ENCODE peak calls at places on chromosome 1, in six cellular contexts. V is tibial artery, F is psoas muscle, W is brain microvascular endothelial cell, K is adipocyte, X is AG04450. J is an unnamed sample.

GRCh38 chr1:201904579-201904978 is 15.9 kb downstream of the SHISA4 start:
- DNase-seq in V (peak), F (no peak), W (peak), K (peak), X (peak), J (peak)

GRCh38 chr1:228018125-228018398 is 11.3 kb downstream of the WNT3A start:
- DNase-seq in V (no peak), F (no peak), W (no peak), K (no peak), X (no peak), J (no peak)

GRCh38 chr1:246110343-246111219 is 396.5 kb downstream of the SMYD3 start:
- DNase-seq in V (no peak), F (no peak), W (peak), K (no peak), X (peak), J (no peak)

GRCh38 chr1:190908691-190909090 is 431.0 kb upstream of the BRINP3 start:
- DNase-seq in V (no peak), F (no peak), W (no peak), K (peak), X (no peak), J (no peak)

GRCh38 chr1:18951818-18952391 is 4.6 kb downstream of the IFFO2 start:
- DNase-seq in V (no peak), F (no peak), W (peak), K (no peak), X (no peak), J (no peak)

GRCh38 chr1:161071886-161072371 is 2.2 kb upstream of the ARHGAP30 start:
- DNase-seq in V (peak), F (peak), W (peak), K (peak), X (no peak), J (no peak)

GRCh38 chr1:182080955-182081582 is 19.6 kb upstream of the ZNF648 start:
- DNase-seq in V (no peak), F (no peak), W (peak), K (peak), X (no peak), J (no peak)

GRCh38 chr1:167428418-167428817 is 89.9 kb downstream of the CD247 start:
- DNase-seq in V (no peak), F (no peak), W (no peak), K (no peak), X (no peak), J (no peak)

GRCh38 chr1:56396524-56397067 is 182.8 kb downstream of the PLPP3 start:
- DNase-seq in V (no peak), F (no peak), W (no peak), K (no peak), X (no peak), J (no peak)

GRCh38 chr1:195597929-195598328 is 1010.3 kb downstream of the KCNT2 start:
- DNase-seq in V (no peak), F (no peak), W (no peak), K (no peak), X (no peak), J (no peak)

GRCh38 chr1:93977546-93977945 is 68.3 kb upstream of the GCLM start:
- DNase-seq in V (no peak), F (no peak), W (peak), K (peak), X (no peak), J (no peak)

GRCh38 chr1:245197121-245197520 is 42.3 kb downstream of the KIF26B start:
- DNase-seq in V (no peak), F (no peak), W (no peak), K (no peak), X (no peak), J (no peak)

GRCh38 chr1:109985251-109986053 is 887 bp downstream of the AHCYL1 start:
- DNase-seq in V (no peak), F (no peak), W (no peak), K (peak), X (no peak), J (peak)

GRCh38 chr1:212976586-212976985 is 26.2 kb downstream of the VASH2 start:
- DNase-seq in V (no peak), F (no peak), W (no peak), K (no peak), X (no peak), J (no peak)

GRCh38 chr1:154847891-154848290 is 22.2 kb downstream of the KCNN3 start:
- DNase-seq in V (no peak), F (peak), W (no peak), K (peak), X (no peak), J (peak)

GRCh38 chr1:201015551-201016091 is 7.9 kb downstream of the KIF21B start:
- DNase-seq in V (no peak), F (no peak), W (no peak), K (no peak), X (no peak), J (no peak)

GRCh38 chr1:222049176-222049575 is 307.3 kb upstream of the DUSP10 start:
- DNase-seq in V (no peak), F (no peak), W (no peak), K (no peak), X (no peak), J (no peak)

GRCh38 chr1:46400398-46400797 is 6.3 kb downstream of the FAAH start:
- DNase-seq in V (no peak), F (no peak), W (no peak), K (no peak), X (no peak), J (no peak)

GRCh38 chr1:110235839-110236682 is 25.9 kb downstream of the KCNC4 start:
- DNase-seq in V (no peak), F (no peak), W (peak), K (peak), X (peak), J (no peak)

GRCh38 chr1:224068458-224068770 is 45.5 kb upstream of the FBXO28 start:
- DNase-seq in V (no peak), F (no peak), W (no peak), K (no peak), X (no peak), J (no peak)

GRCh38 chr1:24507423-24507804 is 4.8 kb downstream of the RCAN3 start:
- DNase-seq in V (no peak), F (no peak), W (no peak), K (no peak), X (no peak), J (no peak)

GRCh38 chr1:121440993-121441392 is 256.2 kb downstream of the SRGAP2C start:
- DNase-seq in V (no peak), F (no peak), W (no peak), K (no peak), X (no peak), J (no peak)

GRCh38 chr1:228114827-228115226 is 5.7 kb upstream of the MRPL55 start:
- DNase-seq in V (no peak), F (no peak), W (no peak), K (no peak), X (no peak), J (no peak)

GRCh38 chr1:150053911-150054310 is 13.7 kb upstream of the VPS45 start:
- DNase-seq in V (no peak), F (no peak), W (no peak), K (no peak), X (no peak), J (no peak)

GRCh38 chr1:150477733-150478132 is 9.5 kb upstream of the TARS2 start:
- DNase-seq in V (no peak), F (no peak), W (peak), K (peak), X (peak), J (no peak)

GRCh38 chr1:147804942-147805723 is 44.7 kb upstream of the GJA5 start:
- DNase-seq in V (no peak), F (no peak), W (no peak), K (no peak), X (no peak), J (no peak)

GRCh38 chr1:211749251-211749650 is 73.8 kb upstream of the NEK2 start:
- DNase-seq in V (no peak), F (no peak), W (no peak), K (no peak), X (no peak), J (no peak)

GRCh38 chr1:203116048-203116810 is 11.3 kb upstream of the ADORA1 start:
- DNase-seq in V (no peak), F (peak), W (no peak), K (no peak), X (no peak), J (no peak)

DNA sequence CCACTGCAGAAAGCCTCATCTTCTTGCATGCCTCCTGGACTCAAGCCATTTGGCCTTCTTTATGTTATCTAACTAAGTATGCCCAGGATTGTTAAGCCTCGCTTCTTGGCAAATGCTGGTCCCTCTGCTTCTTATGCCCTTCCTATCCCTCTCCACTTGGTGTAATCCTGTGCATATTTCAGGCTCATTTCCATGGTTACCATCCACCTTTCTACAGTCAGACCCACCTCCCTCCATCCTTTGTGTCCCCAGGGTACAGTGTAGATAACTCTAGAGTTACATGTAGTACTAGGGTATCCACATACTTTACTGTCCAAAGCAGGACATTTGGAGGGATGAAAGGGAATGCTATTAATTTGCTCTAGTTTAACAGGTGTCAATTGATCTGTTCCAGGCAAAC is 6.5 kb upstream of the RNF19B start:
- DNase-seq in V (no peak), F (no peak), W (no peak), K (no peak), X (no peak), J (no peak)
- H3K4me3 ChIP-seq in V (no peak), F (no peak), W (no peak), K (no peak), X (no peak), J (no peak)

DNA sequence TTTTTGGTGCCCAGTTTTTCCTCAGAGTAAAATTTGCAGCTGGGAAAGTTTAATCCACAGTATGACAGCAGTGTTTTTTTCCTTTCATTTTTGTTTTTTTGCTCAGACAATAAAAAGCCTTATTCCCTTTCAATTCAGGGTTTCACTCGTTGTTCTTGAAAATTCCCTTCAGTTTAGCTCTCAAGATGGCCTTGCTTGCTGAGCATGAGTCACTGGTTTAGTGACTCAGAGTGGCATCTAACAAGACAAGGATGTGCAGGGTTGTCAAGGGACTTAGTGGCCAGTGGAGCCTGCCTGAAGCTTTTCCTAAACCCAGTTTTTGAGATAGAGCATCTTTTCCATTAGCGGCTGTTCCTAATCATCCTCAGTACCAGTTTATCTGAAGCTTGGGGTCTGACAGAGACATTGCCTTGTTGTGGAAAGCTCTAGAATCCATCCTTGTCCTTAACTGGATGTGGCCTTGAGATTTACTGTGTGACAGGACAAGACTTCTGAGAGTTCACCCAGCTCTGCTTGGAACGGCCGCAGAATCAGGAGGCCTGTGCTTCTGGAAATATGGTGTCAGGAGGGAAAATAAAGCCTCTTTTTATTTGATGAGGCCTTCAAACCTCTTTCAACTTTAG is 48.4 kb upstream of the DNAJC6 start:
- DNase-seq in V (no peak), F (no peak), W (peak), K (peak), X (no peak), J (no peak)
- H3K4me3 ChIP-seq in V (no peak), F (no peak), W (no peak), K (no peak), X (no peak), J (no peak)

GRCh38 chr1:183590225-183591191 is at the start of gene NCF2:
- DNase-seq in V (no peak), F (no peak), W (no peak), K (no peak), X (no peak), J (no peak)
- H3K4me3 ChIP-seq in V (no peak), F (peak), W (no peak), K (no peak), X (no peak), J (no peak)

GRCh38 chr1:59146651-59147358 is 150.1 kb upstream of the FGGY start:
- DNase-seq in V (peak), F (peak), W (no peak), K (peak), X (no peak), J (peak)
- H3K4me3 ChIP-seq in V (peak), F (peak), W (peak), K (peak), X (peak), J (peak)

DNA sequence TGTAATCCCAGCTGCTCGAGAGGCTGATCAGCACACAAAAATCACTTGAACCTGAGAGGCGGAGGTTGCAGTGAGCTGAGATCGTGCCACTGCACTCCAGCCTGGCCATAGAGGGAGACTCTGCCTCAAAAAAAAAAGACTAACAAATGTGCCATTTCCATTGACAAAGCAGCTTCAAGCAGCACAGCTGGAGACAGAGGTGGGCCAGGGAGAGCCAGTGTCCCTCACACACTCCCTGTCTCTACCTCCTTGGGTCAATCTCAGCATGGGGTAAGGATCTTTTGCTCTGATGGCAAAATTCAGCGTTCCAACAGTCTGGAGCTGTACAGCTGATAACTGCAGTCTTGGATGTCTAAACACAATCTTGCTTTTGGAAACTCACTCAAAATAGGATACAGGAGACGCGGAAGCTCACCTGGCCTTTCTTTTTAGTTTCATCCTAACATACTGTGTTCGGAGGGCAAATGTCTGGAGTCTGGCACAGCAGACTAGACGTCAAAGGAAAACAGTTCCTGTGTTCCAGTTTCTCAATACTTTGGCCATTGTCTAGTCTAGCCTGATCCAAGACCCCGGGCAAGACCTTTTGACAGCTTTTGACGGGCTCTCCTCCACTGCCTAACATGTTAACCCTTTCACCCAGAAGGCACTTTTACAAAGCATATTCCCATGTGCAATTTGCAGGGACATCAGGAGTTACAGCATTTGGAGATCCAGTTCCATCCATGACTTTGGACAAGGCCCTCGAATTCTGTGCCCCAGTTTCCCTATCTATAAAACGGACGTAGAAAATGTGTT is 2.9 kb downstream of the RCC2 start:
- DNase-seq in V (no peak), F (no peak), W (no peak), K (peak), X (no peak), J (no peak)
- H3K4me3 ChIP-seq in V (peak), F (peak), W (peak), K (peak), X (peak), J (peak)

DNA sequence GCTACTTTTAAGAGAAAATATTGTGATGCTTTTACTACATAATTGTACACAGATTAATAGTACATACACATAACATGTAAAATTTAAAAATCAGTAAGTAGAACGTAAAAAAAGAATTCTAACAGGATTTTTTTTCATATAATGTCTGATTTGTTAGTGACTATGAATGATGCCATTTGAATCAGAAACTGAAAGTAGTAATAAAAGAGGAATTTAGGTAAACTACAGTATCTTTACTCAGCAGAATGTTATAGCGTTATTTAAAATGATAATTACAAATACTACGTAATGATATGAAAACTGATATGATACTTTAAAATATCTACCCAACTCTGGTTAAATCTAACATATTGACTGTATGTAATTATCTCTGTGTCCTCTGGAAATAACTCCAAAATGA is 116.1 kb downstream of the DENND1B start:
- DNase-seq in V (no peak), F (no peak), W (no peak), K (no peak), X (no peak), J (no peak)
- H3K4me3 ChIP-seq in V (no peak), F (peak), W (no peak), K (peak), X (no peak), J (no peak)

J was measured in uterus.